ENCODE peak calls at places on chromosomes 1 and 21, in nine cellular contexts. E is fibroblast of lung, S is activated B cell treated with CpG ODN at 0.5 μM for 24 hours, I is fibroblast of mammary gland, U is psoas muscle, T is glutamatergic neuron, P is fibroblast of pulmonary artery, H is cardiac fibroblast, A is endothelial cell. J is an unnamed sample.
A peak's percentile ranks its signal among the peaks of the same experiment; 100 is the strongest.

GRCh38 chr21:42880352-42880751 is 1.0 kb upstream of the WDR4 start:
- DNase-seq in E (no peak), S (no peak), I (no peak), U (no peak), T (no peak), P (no peak), H (no peak), A (no peak), J (no peak)

GRCh38 chr1:188462837-188463236 is 1634.1 kb downstream of the PLA2G4A start:
- DNase-seq in E (no peak), S (no peak), I (no peak), U (no peak), T (no peak), P (no peak), H (no peak), A (no peak), J (no peak)

GRCh38 chr1:232627645-232628334 is 2.1 kb downstream of the SIPA1L2 start:
- DNase-seq in E (peak; percentile 48), S (no peak), I (peak; percentile 39), U (no peak), T (no peak), P (peak; percentile 25), H (peak; percentile 30), A (no peak), J (peak; percentile 6)

GRCh38 chr1:146051452-146051852 is 29.9 kb upstream of the HJV start:
- DNase-seq in E (no peak), S (no peak), I (no peak), U (no peak), T (no peak), P (no peak), H (no peak), A (no peak), J (peak; percentile 83)

GRCh38 chr1:27971674-27972073 is 11.9 kb downstream of the XKR8 start:
- DNase-seq in E (peak; percentile 19), S (no peak), I (peak; percentile 59), U (no peak), T (no peak), P (peak; percentile 53), H (peak; percentile 77), A (no peak), J (no peak)

GRCh38 chr1:245822997-245823396 is 668.2 kb downstream of the KIF26B start:
- DNase-seq in E (peak; percentile 98), S (no peak), I (peak; percentile 97), U (no peak), T (no peak), P (peak; percentile 97), H (peak; percentile 95), A (no peak), J (no peak)

GRCh38 chr1:247077768-247078314 is 770 bp downstream of the ZNF670 start:
- DNase-seq in E (peak; percentile 18), S (no peak), I (peak; percentile 11), U (no peak), T (no peak), P (peak; percentile 10), H (peak; percentile 2), A (no peak), J (no peak)

GRCh38 chr1:30329802-30330557 is 393.4 kb downstream of the MATN1 start:
- DNase-seq in E (no peak), S (no peak), I (no peak), U (no peak), T (no peak), P (no peak), H (no peak), A (no peak), J (no peak)

GRCh38 chr1:89466307-89466925 is 58.2 kb upstream of the LRRC8B start:
- DNase-seq in E (no peak), S (no peak), I (no peak), U (no peak), T (no peak), P (peak; percentile 19), H (peak; percentile 8), A (no peak), J (no peak)
- TF ChIP-seq CTCF in E (no peak), S (no peak), I (no peak), U (no peak), T (no peak), P (no peak), H (no peak), A (no peak), J (no peak)

GRCh38 chr1:166136699-166137401 is 30.0 kb downstream of the FAM78B start:
- DNase-seq in E (no peak), S (no peak), I (no peak), U (no peak), T (no peak), P (no peak), H (no peak), A (no peak), J (no peak)

GRCh38 chr1:166136252-166136651 is 30.5 kb downstream of the FAM78B start:
- DNase-seq in E (peak; percentile 68), S (no peak), I (no peak), U (no peak), T (no peak), P (no peak), H (no peak), A (no peak), J (no peak)

GRCh38 chr1:166133857-166134256 is 32.9 kb downstream of the FAM78B start:
- DNase-seq in E (no peak), S (no peak), I (no peak), U (no peak), T (no peak), P (no peak), H (no peak), A (no peak), J (no peak)

GRCh38 chr1:166132496-166132895 is 34.3 kb downstream of the FAM78B start:
- DNase-seq in E (peak; percentile 69), S (no peak), I (no peak), U (no peak), T (no peak), P (no peak), H (no peak), A (no peak), J (no peak)

DNA sequence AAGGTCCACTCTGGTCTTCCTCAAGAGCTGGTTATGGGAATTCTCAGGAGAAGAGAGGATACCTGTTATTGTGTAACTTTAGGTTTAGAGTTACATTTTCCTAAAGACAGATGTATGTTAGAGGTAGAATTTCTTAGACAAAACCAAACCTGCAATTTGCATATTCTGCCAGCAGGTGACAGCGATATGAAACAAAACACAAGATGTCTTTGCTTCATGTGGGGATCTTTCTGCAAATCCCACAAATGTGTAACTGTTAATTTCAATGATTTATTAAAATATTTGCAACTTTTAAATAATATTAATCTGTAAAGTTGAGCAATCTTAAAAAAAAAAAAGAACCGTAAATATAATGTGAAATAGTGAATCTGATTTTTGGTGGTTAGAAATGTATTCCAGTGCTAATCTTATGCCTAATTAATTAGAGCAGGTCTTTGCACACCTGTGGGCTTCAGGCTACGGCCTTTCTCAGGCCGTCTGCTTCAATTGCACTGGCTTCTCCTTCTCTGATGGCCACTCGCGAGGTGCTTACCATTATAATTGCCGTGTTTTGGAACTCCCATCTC is 33.4 kb downstream of the FAM78B start:
- DNase-seq in E (no peak), S (no peak), I (peak; percentile 29), U (no peak), T (no peak), P (peak; percentile 1), H (no peak), A (no peak), J (no peak)
- TF ChIP-seq CTCF in E (peak; percentile 24), S (no peak), I (peak; percentile 60), U (peak; percentile 22), T (peak; percentile 74), P (peak; percentile 23), H (peak; percentile 53), A (peak; percentile 81), J (peak; percentile 51)

GRCh38 chr1:230009611-230010313 is 57.3 kb upstream of the GALNT2 start:
- DNase-seq in E (no peak), S (no peak), I (no peak), U (no peak), T (no peak), P (no peak), H (no peak), A (no peak), J (no peak)

GRCh38 chr1:230011333-230012092 is 55.5 kb upstream of the GALNT2 start:
- DNase-seq in E (peak; percentile 1), S (no peak), I (peak; percentile 38), U (no peak), T (no peak), P (no peak), H (no peak), A (no peak), J (no peak)

GRCh38 chr1:230012742-230013141 is 54.3 kb upstream of the GALNT2 start:
- DNase-seq in E (no peak), S (no peak), I (no peak), U (no peak), T (no peak), P (no peak), H (no peak), A (no peak), J (no peak)

GRCh38 chr1:230012093-230012393 is 55.0 kb upstream of the GALNT2 start:
- DNase-seq in E (no peak), S (no peak), I (no peak), U (no peak), T (no peak), P (no peak), H (no peak), A (no peak), J (no peak)

GRCh38 chr1:230010618-230011332 is 56.3 kb upstream of the GALNT2 start:
- DNase-seq in E (peak; percentile 11), S (no peak), I (peak; percentile 37), U (no peak), T (no peak), P (no peak), H (no peak), A (no peak), J (no peak)
- TF ChIP-seq CTCF in E (no peak), S (no peak), I (no peak), U (no peak), T (no peak), P (no peak), H (no peak), A (no peak), J (no peak)

GRCh38 chr1:217348960-217349664 is 281.8 kb downstream of the GPATCH2 start:
- DNase-seq in E (no peak), S (no peak), I (no peak), U (no peak), T (no peak), P (no peak), H (no peak), A (no peak), J (no peak)
- TF ChIP-seq CTCF in E (no peak), S (no peak), I (no peak), U (no peak), T (no peak), P (no peak), H (no peak), A (no peak), J (no peak)

DNA sequence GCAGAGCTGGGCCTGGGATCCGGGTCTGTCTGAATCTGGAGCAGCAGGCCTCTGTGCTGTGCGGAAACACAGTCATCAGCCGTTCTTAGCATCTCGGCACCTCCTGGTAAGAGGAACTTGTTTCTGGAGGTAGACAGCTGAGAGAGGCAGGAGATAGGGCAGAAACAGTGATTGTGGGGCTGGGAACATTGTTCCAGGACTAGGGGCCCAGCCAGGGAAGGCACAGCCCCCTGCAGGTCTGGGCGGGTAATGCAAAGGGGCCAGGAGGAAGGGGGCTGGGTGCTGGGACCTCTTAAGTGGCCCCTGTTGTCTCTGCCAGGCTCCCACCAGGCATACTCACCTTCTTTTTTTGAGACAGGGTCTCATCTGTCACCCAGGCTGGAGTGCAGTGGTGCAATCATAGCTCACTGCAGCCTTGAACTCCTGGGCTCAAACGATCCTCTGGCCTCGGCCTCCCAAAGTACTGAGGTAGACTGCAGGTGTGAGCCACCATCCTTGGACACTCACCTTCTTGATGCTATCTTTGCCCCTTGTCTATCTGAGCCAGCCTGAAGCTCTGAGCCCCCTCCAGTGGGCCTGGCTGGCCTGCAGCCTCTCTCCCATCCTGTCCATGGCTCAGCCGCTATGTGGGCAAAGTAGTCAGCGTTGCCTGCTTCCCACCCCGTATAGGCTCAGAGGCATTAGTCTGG is 134.3 kb upstream of the ZBTB40 start:
- DNase-seq in E (no peak), S (no peak), I (no peak), U (no peak), T (peak; percentile 74), P (peak; percentile 3), H (peak; percentile 8), A (peak; percentile 73), J (no peak)
- TF ChIP-seq CTCF in E (peak; percentile 53), S (no peak), I (peak; percentile 57), U (no peak), T (peak; percentile 81), P (peak; percentile 53), H (peak; percentile 69), A (peak; percentile 86), J (peak; percentile 79)

J was measured in GM06990.